ENCODE peak calls at places on chromosome 1, in four cellular contexts. J is lower lobe of right lung, L is tibial nerve, B is upper lobe of right lung. G is an unnamed sample.

GRCh38 chr1:235954306-235955283 is 87.9 kb upstream of the LYST start:
- DNase-seq in J (peak; percentile 78), L (no peak), B (peak; percentile 80), G (peak; percentile 86)

GRCh38 chr1:999797-1000356 is at the start of gene HES4:
- DNase-seq in J (peak; percentile 95), L (peak; percentile 53), B (peak; percentile 96), G (peak; percentile 92)

GRCh38 chr1:25037174-25038074 is 107.3 kb upstream of the RUNX3 start:
- DNase-seq in J (no peak), L (no peak), B (no peak), G (peak; percentile 81)

GRCh38 chr1:246582301-246583055 is 16.2 kb downstream of the CNST start:
- DNase-seq in J (peak; percentile 61), L (no peak), B (no peak), G (no peak)

GRCh38 chr1:160046494-160047115 is 14.8 kb upstream of the PIGM start:
- DNase-seq in J (no peak), L (peak; percentile 59), B (no peak), G (no peak)

GRCh38 chr1:177360791-177361190 is 190.0 kb downstream of the BRINP2 start:
- DNase-seq in J (no peak), L (no peak), B (no peak), G (no peak)

GRCh38 chr1:231679109-231679508 is 52.5 kb downstream of the DISC1 start:
- DNase-seq in J (no peak), L (no peak), B (no peak), G (no peak)

GRCh38 chr1:210299501-210299900 is 29.2 kb upstream of the HHAT start:
- DNase-seq in J (no peak), L (no peak), B (no peak), G (no peak)

GRCh38 chr1:222616535-222616934 is 1.4 kb upstream of the MIA3 start:
- DNase-seq in J (no peak), L (no peak), B (no peak), G (no peak)

GRCh38 chr1:101128211-101128727 is 102.7 kb upstream of the DPH5 start:
- DNase-seq in J (no peak), L (no peak), B (no peak), G (no peak)

GRCh38 chr1:235423214-235423652 is 56.0 kb downstream of the TBCE start:
- DNase-seq in J (no peak), L (no peak), B (no peak), G (no peak)

GRCh38 chr1:171844381-171844780 is 3.1 kb downstream of the DNM3 start:
- DNase-seq in J (no peak), L (no peak), B (no peak), G (no peak)

GRCh38 chr1:91529856-91530255 is 29.2 kb downstream of the CDC7 start:
- DNase-seq in J (no peak), L (no peak), B (no peak), G (no peak)

GRCh38 chr1:154446292-154446691 is 41.1 kb downstream of the IL6R start:
- DNase-seq in J (no peak), L (peak; percentile 34), B (no peak), G (peak; percentile 60)

GRCh38 chr1:215710340-215710971 is 143.4 kb downstream of the KCTD3 start:
- DNase-seq in J (no peak), L (no peak), B (no peak), G (no peak)

GRCh38 chr1:68180441-68181164 is 51.7 kb downstream of the WLS start:
- DNase-seq in J (no peak), L (no peak), B (no peak), G (no peak)

GRCh38 chr1:229478852-229479251 is 29.3 kb downstream of the NUP133 start:
- DNase-seq in J (no peak), L (no peak), B (no peak), G (no peak)

GRCh38 chr1:202605515-202605914 is 104.7 kb downstream of the SYT2 start:
- DNase-seq in J (no peak), L (no peak), B (no peak), G (no peak)

GRCh38 chr1:217453816-217454215 is 177.1 kb downstream of the GPATCH2 start:
- DNase-seq in J (no peak), L (no peak), B (no peak), G (no peak)

GRCh38 chr1:110540891-110541685 is 22.1 kb upstream of the KCNA10 start:
- DNase-seq in J (no peak), L (no peak), B (no peak), G (no peak)

GRCh38 chr1:169538998-169539871 is 47.0 kb downstream of the F5 start:
- DNase-seq in J (no peak), L (no peak), B (no peak), G (no peak)

GRCh38 chr1:41804176-41804575 is 114.5 kb downstream of the HIVEP3 start:
- DNase-seq in J (no peak), L (no peak), B (no peak), G (no peak)
- H3K4me1 ChIP-seq in J (peaks cover 44% of the 10 kb centered on the region), L (no peaks in the 10 kb centered on the region), B (peaks cover 27% of the 10 kb centered on the region), G (peaks cover 8% of the 10 kb centered on the region)

GRCh38 chr1:220791287-220791686 is 4.6 kb downstream of the MTARC1 start:
- DNase-seq in J (no peak), L (no peak), B (no peak), G (no peak)
- TF ChIP-seq CTCF in J (no peak), L (no peak), B (no peak), G (no peak)

GRCh38 chr1:8027748-8028631 is 1.9 kb upstream of the ERRFI1 start:
- DNase-seq in J (no peak), L (no peak), B (no peak), G (no peak)

GRCh38 chr1:8025671-8026144 is 401 bp downstream of the ERRFI1 start:
- DNase-seq in J (no peak), L (no peak), B (no peak), G (no peak)

GRCh38 chr1:8025061-8025670 is 943 bp downstream of the ERRFI1 start:
- DNase-seq in J (no peak), L (no peak), B (no peak), G (no peak)

GRCh38 chr1:8026153-8026975 is at the start of gene ERRFI1:
- DNase-seq in J (peak; percentile 96), L (peak; percentile 93), B (peak; percentile 97), G (peak; percentile 93)

GRCh38 chr1:8026976-8027747 is 1.1 kb upstream of the ERRFI1 start:
- DNase-seq in J (peak; percentile 77), L (no peak), B (peak; percentile 85), G (peak; percentile 85)
- H3K4me3 ChIP-seq in J (peak overlapping the region; percentile 76), L (peak overlapping the region; percentile 73), B (peak overlapping the region; percentile 76), G (peak overlapping the region; percentile 81)

GRCh38 chr1:8136766-8137165 is 110.7 kb upstream of the ERRFI1 start:
- DNase-seq in J (no peak), L (no peak), B (no peak), G (no peak)

GRCh38 chr1:8133657-8134430 is 107.7 kb upstream of the ERRFI1 start:
- DNase-seq in J (no peak), L (peak; percentile 76), B (no peak), G (no peak)

GRCh38 chr1:8133190-8133589 is 107.1 kb upstream of the ERRFI1 start:
- DNase-seq in J (no peak), L (no peak), B (no peak), G (no peak)

GRCh38 chr1:8135250-8135649 is 109.1 kb upstream of the ERRFI1 start:
- DNase-seq in J (no peak), L (no peak), B (no peak), G (no peak)

GRCh38 chr1:8134546-8135235 is 108.6 kb upstream of the ERRFI1 start:
- DNase-seq in J (no peak), L (no peak), B (no peak), G (no peak)
- H3K4me1 ChIP-seq in J (peaks cover 26% of the 10 kb centered on the region), L (no peaks in the 10 kb centered on the region), B (peaks cover 11% of the 10 kb centered on the region), G (peaks cover 10% of the 10 kb centered on the region)

GRCh38 chr1:90347366-90347765 is 352.5 kb downstream of the ZNF326 start:
- DNase-seq in J (peak; percentile 76), L (no peak), B (peak; percentile 69), G (no peak)

GRCh38 chr1:90346757-90347156 is 351.8 kb downstream of the ZNF326 start:
- DNase-seq in J (no peak), L (no peak), B (no peak), G (no peak)

GRCh38 chr1:90346349-90346748 is 351.4 kb downstream of the ZNF326 start:
- DNase-seq in J (no peak), L (no peak), B (no peak), G (no peak)

GRCh38 chr1:90341485-90341884 is 346.6 kb downstream of the ZNF326 start:
- DNase-seq in J (no peak), L (no peak), B (no peak), G (no peak)

DNA sequence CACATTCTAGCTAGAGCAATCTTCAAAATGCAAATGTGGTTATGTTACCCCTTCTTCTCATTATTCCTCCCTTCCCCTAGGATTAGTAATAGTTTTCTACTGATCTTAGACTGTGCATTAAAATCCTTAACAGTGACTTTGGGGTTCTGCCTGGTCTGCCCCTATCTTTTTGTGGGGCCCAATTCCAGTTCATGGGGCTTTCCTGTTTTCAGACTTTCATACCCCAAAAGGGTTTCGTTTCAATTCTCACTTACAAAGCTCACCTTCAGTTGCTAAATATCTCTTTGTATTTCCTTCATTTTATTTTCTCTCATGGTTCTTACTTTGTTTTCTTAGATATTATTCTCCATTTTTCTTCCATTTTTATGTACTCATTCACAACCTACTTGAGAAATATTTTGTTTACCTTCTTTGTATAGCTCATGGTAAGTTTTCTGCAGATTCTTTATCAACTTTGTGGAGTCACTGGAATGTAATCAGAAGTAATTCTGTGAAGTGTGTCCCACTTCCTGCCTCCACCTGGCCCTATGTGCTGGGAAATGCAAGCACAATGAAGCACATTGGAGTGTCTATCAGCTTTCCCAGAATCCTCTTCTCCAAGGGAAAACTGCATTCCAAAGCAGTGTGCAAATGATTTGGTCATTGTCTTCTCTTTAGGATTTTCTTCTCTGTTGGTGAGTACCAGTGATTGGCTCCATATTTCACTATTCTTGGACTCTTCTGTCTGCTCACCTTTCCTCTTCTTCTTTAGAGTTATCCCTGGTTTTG is 350.2 kb downstream of the ZNF326 start:
- DNase-seq in J (no peak), L (no peak), B (no peak), G (no peak)
- TF ChIP-seq CTCF in J (no peak), L (no peak), B (no peak), G (no peak)

G was measured in left lung.